ENCODE peak calls at places on chromosome 18, in five cellular contexts. One of them, this sample, is unnamed.

GRCh38 chr18:57898506-57899124 is 95.5 kb upstream of the ATP8B1 start:
- DNase-seq in esophagus muscularis mucosa: no peak
- DNase-seq in tibial artery: no peak
- DNase-seq in mesothelial cell of epicardium: no peak
- DNase-seq in HFFc6: peak; percentile 84
- DNase-seq in this sample: no peak

GRCh38 chr18:79531386-79531785 is 135.7 kb downstream of the NFATC1 start:
- DNase-seq in mesothelial cell of epicardium: no peak
- DNase-seq in HFFc6: no peak
- DNase-seq in tibial artery: peak; percentile 9
- DNase-seq in esophagus muscularis mucosa: no peak
- DNase-seq in this sample: no peak

GRCh38 chr18:79512461-79513380 is 117.0 kb downstream of the NFATC1 start:
- DNase-seq in tibial artery: peak; percentile 13
- DNase-seq in HFFc6: no peak
- DNase-seq in esophagus muscularis mucosa: no peak
- DNase-seq in mesothelial cell of epicardium: peak; percentile 31
- DNase-seq in this sample: peak; percentile 78

GRCh38 chr18:57784034-57784815 is 18.9 kb downstream of the ATP8B1 start:
- DNase-seq in esophagus muscularis mucosa: no peak
- DNase-seq in HFFc6: peak; percentile 67
- DNase-seq in mesothelial cell of epicardium: no peak
- DNase-seq in tibial artery: no peak
- DNase-seq in this sample: no peak

GRCh38 chr18:3246636-3247242 is 862 bp upstream of the MYL12A start:
- DNase-seq in mesothelial cell of epicardium: no peak
- DNase-seq in HFFc6: no peak
- DNase-seq in tibial artery: peak; percentile 45
- DNase-seq in esophagus muscularis mucosa: no peak
- DNase-seq in this sample: no peak

GRCh38 chr18:32259553-32259952 is 69.7 kb downstream of the MEP1B start:
- DNase-seq in mesothelial cell of epicardium: no peak
- DNase-seq in HFFc6: no peak
- DNase-seq in tibial artery: no peak
- DNase-seq in esophagus muscularis mucosa: no peak
- DNase-seq in this sample: no peak

GRCh38 chr18:46716336-46716735 is 40.5 kb downstream of the ST8SIA5 start:
- DNase-seq in esophagus muscularis mucosa: no peak
- DNase-seq in HFFc6: no peak
- DNase-seq in mesothelial cell of epicardium: no peak
- DNase-seq in tibial artery: no peak
- DNase-seq in this sample: no peak

GRCh38 chr18:23115683-23116096 is 19.6 kb upstream of the CABLES1 start:
- DNase-seq in tibial artery: no peak
- DNase-seq in HFFc6: peak; percentile 99
- DNase-seq in mesothelial cell of epicardium: no peak
- DNase-seq in esophagus muscularis mucosa: no peak
- DNase-seq in this sample: no peak

GRCh38 chr18:22174341-22175148 is 5.2 kb downstream of the GATA6 start:
- DNase-seq in mesothelial cell of epicardium: no peak
- DNase-seq in tibial artery: peak; percentile 29
- DNase-seq in esophagus muscularis mucosa: no peak
- DNase-seq in HFFc6: no peak
- DNase-seq in this sample: no peak

GRCh38 chr18:61953161-61953560 is 60.4 kb upstream of the RNF152 start:
- DNase-seq in HFFc6: no peak
- DNase-seq in tibial artery: no peak
- DNase-seq in mesothelial cell of epicardium: no peak
- DNase-seq in esophagus muscularis mucosa: no peak
- DNase-seq in this sample: no peak

GRCh38 chr18:45997689-45998088 is 30.6 kb upstream of the EPG5 start:
- DNase-seq in esophagus muscularis mucosa: peak; percentile 60
- DNase-seq in mesothelial cell of epicardium: no peak
- DNase-seq in HFFc6: no peak
- DNase-seq in tibial artery: no peak
- DNase-seq in this sample: peak; percentile 44

GRCh38 chr18:40048253-40048652 is 1906.8 kb upstream of the PIK3C3 start:
- DNase-seq in tibial artery: no peak
- DNase-seq in HFFc6: no peak
- DNase-seq in esophagus muscularis mucosa: no peak
- DNase-seq in mesothelial cell of epicardium: no peak
- DNase-seq in this sample: no peak

GRCh38 chr18:58862404-58862803 is 2.3 kb upstream of the ZNF532 start:
- DNase-seq in HFFc6: no peak
- DNase-seq in mesothelial cell of epicardium: no peak
- DNase-seq in tibial artery: no peak
- DNase-seq in esophagus muscularis mucosa: no peak
- DNase-seq in this sample: no peak

GRCh38 chr18:51639541-51639940 is 442.1 kb upstream of the MEX3C start:
- DNase-seq in esophagus muscularis mucosa: no peak
- DNase-seq in mesothelial cell of epicardium: no peak
- DNase-seq in HFFc6: no peak
- DNase-seq in tibial artery: no peak
- DNase-seq in this sample: no peak

GRCh38 chr18:13381907-13382682 is 163.5 kb downstream of the LDLRAD4 start:
- DNase-seq in tibial artery: peak; percentile 78
- DNase-seq in mesothelial cell of epicardium: no peak
- DNase-seq in esophagus muscularis mucosa: no peak
- DNase-seq in HFFc6: no peak
- DNase-seq in this sample: peak; percentile 83

GRCh38 chr18:24801011-24801410 is 340.6 kb downstream of the HRH4 start:
- DNase-seq in HFFc6: no peak
- DNase-seq in tibial artery: no peak
- DNase-seq in mesothelial cell of epicardium: no peak
- DNase-seq in esophagus muscularis mucosa: peak; percentile 31
- DNase-seq in this sample: no peak

GRCh38 chr18:67778016-67778415 is 261.5 kb upstream of the DSEL start:
- DNase-seq in HFFc6: no peak
- DNase-seq in tibial artery: no peak
- DNase-seq in esophagus muscularis mucosa: no peak
- DNase-seq in mesothelial cell of epicardium: no peak
- DNase-seq in this sample: no peak

GRCh38 chr18:49164738-49165137 is 214.0 kb upstream of the SMAD7 start:
- DNase-seq in mesothelial cell of epicardium: no peak
- DNase-seq in esophagus muscularis mucosa: no peak
- DNase-seq in tibial artery: no peak
- DNase-seq in HFFc6: no peak
- DNase-seq in this sample: no peak

GRCh38 chr18:49161627-49162026 is 210.9 kb upstream of the SMAD7 start:
- DNase-seq in mesothelial cell of epicardium: no peak
- DNase-seq in HFFc6: peak; percentile 64
- DNase-seq in esophagus muscularis mucosa: no peak
- DNase-seq in tibial artery: no peak
- DNase-seq in this sample: no peak

GRCh38 chr18:49166327-49166726 is 215.6 kb upstream of the SMAD7 start:
- DNase-seq in mesothelial cell of epicardium: no peak
- DNase-seq in tibial artery: no peak
- DNase-seq in HFFc6: no peak
- DNase-seq in esophagus muscularis mucosa: no peak
- DNase-seq in this sample: no peak

GRCh38 chr18:49160075-49160930 is 209.5 kb upstream of the SMAD7 start:
- DNase-seq in mesothelial cell of epicardium: no peak
- DNase-seq in esophagus muscularis mucosa: no peak
- DNase-seq in HFFc6: no peak
- DNase-seq in tibial artery: no peak
- DNase-seq in this sample: no peak

GRCh38 chr18:49162226-49162848 is 211.6 kb upstream of the SMAD7 start:
- DNase-seq in HFFc6: no peak
- DNase-seq in mesothelial cell of epicardium: no peak
- DNase-seq in tibial artery: no peak
- DNase-seq in esophagus muscularis mucosa: no peak
- DNase-seq in this sample: no peak
- TF ChIP-seq CTCF in HFFc6: no peak
- TF ChIP-seq CTCF in mesothelial cell of epicardium: no peak
- TF ChIP-seq CTCF in tibial artery: no peak
- TF ChIP-seq CTCF in esophagus muscularis mucosa: no peak
- TF ChIP-seq CTCF in this sample: no peak

GRCh38 chr18:44895176-44895798 is 214.6 kb downstream of the SETBP1 start:
- DNase-seq in HFFc6: peak; percentile 41
- DNase-seq in tibial artery: peak; percentile 46
- DNase-seq in mesothelial cell of epicardium: no peak
- DNase-seq in esophagus muscularis mucosa: no peak
- DNase-seq in this sample: no peak
- TF ChIP-seq CTCF in HFFc6: peak; percentile 67
- TF ChIP-seq CTCF in tibial artery: peak; percentile 29
- TF ChIP-seq CTCF in mesothelial cell of epicardium: no peak
- TF ChIP-seq CTCF in esophagus muscularis mucosa: peak; percentile 54
- TF ChIP-seq CTCF in this sample: peak; percentile 32

GRCh38 chr18:63848159-63848558 is 39.3 kb upstream of the SERPINB2 start:
- DNase-seq in mesothelial cell of epicardium: no peak
- DNase-seq in HFFc6: peak; percentile 72
- DNase-seq in esophagus muscularis mucosa: no peak
- DNase-seq in tibial artery: no peak
- DNase-seq in this sample: no peak
- TF ChIP-seq CTCF in mesothelial cell of epicardium: peak; percentile 45
- TF ChIP-seq CTCF in HFFc6: peak; percentile 82
- TF ChIP-seq CTCF in esophagus muscularis mucosa: peak; percentile 35
- TF ChIP-seq CTCF in tibial artery: peak; percentile 40
- TF ChIP-seq CTCF in this sample: peak; percentile 67

GRCh38 chr18:9796933-9797549 is 88.7 kb upstream of the TXNDC2 start:
- DNase-seq in tibial artery: peak; percentile 37
- DNase-seq in esophagus muscularis mucosa: no peak
- DNase-seq in HFFc6: no peak
- DNase-seq in mesothelial cell of epicardium: no peak
- DNase-seq in this sample: no peak

GRCh38 chr18:9790261-9790660 is 82.2 kb downstream of the RAB31 start:
- DNase-seq in tibial artery: no peak
- DNase-seq in HFFc6: no peak
- DNase-seq in esophagus muscularis mucosa: no peak
- DNase-seq in mesothelial cell of epicardium: no peak
- DNase-seq in this sample: no peak

GRCh38 chr18:9788140-9788539 is 80.0 kb downstream of the RAB31 start:
- DNase-seq in esophagus muscularis mucosa: no peak
- DNase-seq in tibial artery: no peak
- DNase-seq in mesothelial cell of epicardium: no peak
- DNase-seq in HFFc6: no peak
- DNase-seq in this sample: no peak

GRCh38 chr18:9788860-9789259 is 80.8 kb downstream of the RAB31 start:
- DNase-seq in esophagus muscularis mucosa: no peak
- DNase-seq in tibial artery: no peak
- DNase-seq in mesothelial cell of epicardium: no peak
- DNase-seq in HFFc6: no peak
- DNase-seq in this sample: no peak

GRCh38 chr18:9792565-9793226 is 84.6 kb downstream of the RAB31 start:
- DNase-seq in esophagus muscularis mucosa: no peak
- DNase-seq in tibial artery: no peak
- DNase-seq in mesothelial cell of epicardium: no peak
- DNase-seq in HFFc6: no peak
- DNase-seq in this sample: no peak
- TF ChIP-seq CTCF in esophagus muscularis mucosa: peak; percentile 45
- TF ChIP-seq CTCF in tibial artery: no peak
- TF ChIP-seq CTCF in mesothelial cell of epicardium: peak; percentile 71
- TF ChIP-seq CTCF in HFFc6: peak; percentile 74
- TF ChIP-seq CTCF in this sample: peak; percentile 48

GRCh38 chr18:28884304-28884703 is 707.4 kb upstream of the CDH2 start:
- DNase-seq in mesothelial cell of epicardium: no peak
- DNase-seq in HFFc6: peak; percentile 17
- DNase-seq in esophagus muscularis mucosa: no peak
- DNase-seq in tibial artery: no peak
- DNase-seq in this sample: no peak
- TF ChIP-seq CTCF in mesothelial cell of epicardium: no peak
- TF ChIP-seq CTCF in HFFc6: no peak
- TF ChIP-seq CTCF in esophagus muscularis mucosa: no peak
- TF ChIP-seq CTCF in tibial artery: no peak
- TF ChIP-seq CTCF in this sample: no peak